ENCODE peak calls at places on chromosome 3, in five cellular contexts. M is Ammon's horn, X is WTC11, Y is skeletal muscle cell, V is RPMI8226. Q is an unnamed sample.

GRCh38 chr3:119723022-119723421 is 20.2 kb downstream of the CFAP91 start:
- DNase-seq in M (peak; percentile 69), X (no peak), Y (no peak), V (no peak), Q (no peak)

GRCh38 chr3:135217730-135218129 is 422.7 kb downstream of the EPHB1 start:
- DNase-seq in M (no peak), X (no peak), Y (no peak), V (no peak), Q (no peak)

GRCh38 chr3:117105650-117106049 is 396.1 kb downstream of the TUSC7 start:
- DNase-seq in M (no peak), X (no peak), Y (peak; percentile 48), V (no peak), Q (no peak)

GRCh38 chr3:105369501-105370371 is 3.0 kb downstream of the ALCAM start:
- DNase-seq in M (peak; percentile 80), X (peak; percentile 39), Y (no peak), V (peak; percentile 74), Q (no peak)

GRCh38 chr3:26438981-26439884 is 183.3 kb upstream of the LRRC3B start:
- DNase-seq in M (no peak), X (no peak), Y (no peak), V (no peak), Q (no peak)

GRCh38 chr3:129651316-129652202 is 45.1 kb upstream of the PLXND1 start:
- DNase-seq in M (peak; percentile 84), X (peak; percentile 44), Y (peak; percentile 58), V (no peak), Q (no peak)

GRCh38 chr3:139328356-139328755 is 15.5 kb upstream of the MRPS22 start:
- DNase-seq in M (no peak), X (no peak), Y (no peak), V (no peak), Q (no peak)

GRCh38 chr3:184230081-184230602 is 757 bp downstream of the VWA5B2 start:
- DNase-seq in M (no peak), X (no peak), Y (no peak), V (no peak), Q (no peak)

GRCh38 chr3:135078283-135078682 is 283.2 kb downstream of the EPHB1 start:
- DNase-seq in M (no peak), X (peak; percentile 33), Y (no peak), V (no peak), Q (no peak)

GRCh38 chr3:25457642-25458419 is 29.8 kb downstream of the RARB start:
- DNase-seq in M (no peak), X (no peak), Y (no peak), V (no peak), Q (no peak)

GRCh38 chr3:14621093-14621492 is 30.5 kb upstream of the CCDC174 start:
- DNase-seq in M (no peak), X (no peak), Y (no peak), V (no peak), Q (no peak)

GRCh38 chr3:129627350-129628168 is 21.1 kb upstream of the PLXND1 start:
- DNase-seq in M (peak; percentile 90), X (peak; percentile 80), Y (peak; percentile 66), V (peak; percentile 61), Q (no peak)

GRCh38 chr3:25911525-25912295 is 121.8 kb downstream of the OXSM start:
- DNase-seq in M (no peak), X (no peak), Y (no peak), V (no peak), Q (no peak)

GRCh38 chr3:184234224-184234623 is 4.8 kb downstream of the VWA5B2 start:
- DNase-seq in M (peak; percentile 61), X (no peak), Y (peak; percentile 39), V (peak; percentile 83), Q (no peak)

GRCh38 chr3:155673411-155673810 is 71.5 kb downstream of the PLCH1 start:
- DNase-seq in M (no peak), X (no peak), Y (no peak), V (no peak), Q (no peak)

GRCh38 chr3:153756816-153757215 is 364.4 kb upstream of the ARHGEF26 start:
- DNase-seq in M (no peak), X (no peak), Y (no peak), V (no peak), Q (no peak)

GRCh38 chr3:15305366-15305844 is 27.0 kb downstream of the SH3BP5 start:
- DNase-seq in M (no peak), X (peak; percentile 35), Y (no peak), V (no peak), Q (no peak)

GRCh38 chr3:123343296-123344174 is 105.4 kb downstream of the ADCY5 start:
- DNase-seq in M (no peak), X (peak; percentile 3), Y (no peak), V (peak; percentile 50), Q (no peak)

GRCh38 chr3:115381573-115381912 is 234.5 kb upstream of the ZBTB20 start:
- DNase-seq in M (peak; percentile 57), X (no peak), Y (no peak), V (no peak), Q (no peak)

GRCh38 chr3:71784201-71784913 is 591 bp downstream of the PROK2 start:
- DNase-seq in M (no peak), X (no peak), Y (no peak), V (no peak), Q (no peak)

GRCh38 chr3:172152869-172153268 is 113.5 kb downstream of the FNDC3B start:
- DNase-seq in M (no peak), X (no peak), Y (no peak), V (no peak), Q (no peak)

GRCh38 chr3:133827136-133827535 is 21.5 kb downstream of the SRPRB start:
- DNase-seq in M (no peak), X (no peak), Y (no peak), V (no peak), Q (no peak)

GRCh38 chr3:42493126-42493797 is 9.2 kb upstream of the VIPR1 start:
- DNase-seq in M (peak; percentile 1), X (no peak), Y (no peak), V (peak; percentile 52), Q (no peak)

GRCh38 chr3:191280111-191280510 is 49.1 kb upstream of the CCDC50 start:
- DNase-seq in M (no peak), X (no peak), Y (no peak), V (no peak), Q (no peak)

GRCh38 chr3:43256714-43257461 is 29.5 kb upstream of the SNRK start:
- DNase-seq in M (no peak), X (no peak), Y (no peak), V (no peak), Q (no peak)

GRCh38 chr3:169390310-169390731 is 273.2 kb downstream of the MECOM start:
- DNase-seq in M (no peak), X (no peak), Y (no peak), V (peak; percentile 34), Q (no peak)